ENCODE peak calls at places on chromosome 15, in five cellular contexts. R, B, S, G and K are unnamed samples.

GRCh38 chr15:35771878-35772442 is 226.0 kb upstream of the DPH6 start:
- DNase-seq in R (no peak), B (no peak), S (no peak), G (no peak), K (no peak)

GRCh38 chr15:69224383-69224782 is 63.9 kb downstream of the GLCE start:
- DNase-seq in R (no peak), B (no peak), S (no peak), G (no peak), K (no peak)

GRCh38 chr15:85499498-85499897 is 119.1 kb downstream of the AKAP13 start:
- DNase-seq in R (no peak), B (no peak), S (no peak), G (no peak), K (no peak)

GRCh38 chr15:57667171-57667924 is 39.2 kb upstream of the POLR2M start:
- DNase-seq in R (no peak), B (no peak), S (no peak), G (no peak), K (no peak)

GRCh38 chr15:50698101-50698500 is 11.5 kb upstream of the TRPM7 start:
- DNase-seq in R (no peak), B (no peak), S (no peak), G (no peak), K (no peak)

GRCh38 chr15:97995881-97996603 is 35.5 kb downstream of the ARRDC4 start:
- DNase-seq in R (no peak), B (no peak), S (peak; percentile 40), G (peak; percentile 49), K (no peak)

GRCh38 chr15:95669146-95669922 is 661.2 kb upstream of the NR2F2 start:
- DNase-seq in R (no peak), B (no peak), S (no peak), G (no peak), K (no peak)

GRCh38 chr15:80153900-80154299 is 1.1 kb downstream of the FAH start:
- DNase-seq in R (no peak), B (no peak), S (no peak), G (no peak), K (no peak)

GRCh38 chr15:65832549-65833364 is 36.5 kb upstream of the RAB11A start:
- DNase-seq in R (peak; percentile 74), B (peak; percentile 68), S (no peak), G (peak; percentile 78), K (peak; percentile 73)

GRCh38 chr15:98144388-98144787 is 183.9 kb downstream of the ARRDC4 start:
- DNase-seq in R (no peak), B (no peak), S (no peak), G (no peak), K (peak; percentile 79)

GRCh38 chr15:59002418-59002859 is 15.0 kb downstream of the RNF111 start:
- DNase-seq in R (no peak), B (no peak), S (peak; percentile 43), G (no peak), K (no peak)

GRCh38 chr15:66966256-66966655 is 99.1 kb upstream of the SMAD3 start:
- DNase-seq in R (no peak), B (peak; percentile 15), S (peak; percentile 74), G (no peak), K (no peak)

GRCh38 chr15:29074045-29074444 is 188.3 kb downstream of the APBA2 start:
- DNase-seq in R (no peak), B (no peak), S (no peak), G (no peak), K (no peak)

GRCh38 chr15:65333863-65334262 is 29.4 kb downstream of the RNU5B-1 start:
- DNase-seq in R (no peak), B (no peak), S (no peak), G (no peak), K (no peak)

GRCh38 chr15:88467935-88468528 is 524 bp downstream of the MRPS11 start:
- DNase-seq in R (no peak), B (no peak), S (peak; percentile 67), G (peak; percentile 49), K (no peak)

GRCh38 chr15:64527263-64527984 is 67.0 kb downstream of the ZNF609 start:
- DNase-seq in R (no peak), B (no peak), S (no peak), G (no peak), K (no peak)

GRCh38 chr15:94485148-94485719 is 253.9 kb downstream of the MCTP2 start:
- DNase-seq in R (no peak), B (no peak), S (no peak), G (no peak), K (no peak)

GRCh38 chr15:80694624-80695098 is 449 bp upstream of the ABHD17C start:
- DNase-seq in R (peak; percentile 38), B (peak; percentile 5), S (no peak), G (peak; percentile 63), K (no peak)

GRCh38 chr15:34987623-34987981 is 485 bp downstream of the ZNF770 start:
- DNase-seq in R (no peak), B (no peak), S (peak; percentile 44), G (no peak), K (no peak)

GRCh38 chr15:49083471-49084284 is 37.4 kb upstream of the SECISBP2L start:
- DNase-seq in R (no peak), B (no peak), S (no peak), G (no peak), K (no peak)

GRCh38 chr15:98003528-98003927 is 43.0 kb downstream of the ARRDC4 start:
- DNase-seq in R (no peak), B (no peak), S (no peak), G (no peak), K (no peak)

GRCh38 chr15:62739507-62739906 is 303.0 kb upstream of the TPM1 start:
- DNase-seq in R (no peak), B (no peak), S (no peak), G (no peak), K (no peak)

GRCh38 chr15:79329186-79329611 is 18.3 kb downstream of the TMED3 start:
- DNase-seq in R (no peak), B (no peak), S (no peak), G (no peak), K (no peak)

GRCh38 chr15:71629761-71630499 is 180.4 kb upstream of the NR2E3 start:
- DNase-seq in R (no peak), B (no peak), S (no peak), G (no peak), K (no peak)

GRCh38 chr15:97234841-97235240 is 725.7 kb upstream of the ARRDC4 start:
- DNase-seq in R (no peak), B (no peak), S (no peak), G (no peak), K (no peak)

GRCh38 chr15:70259030-70259424 is 161.3 kb upstream of the TLE3 start:
- DNase-seq in R (peak; percentile 53), B (peak; percentile 58), S (no peak), G (no peak), K (no peak)

GRCh38 chr15:70519004-70519365 is 244.4 kb downstream of the UACA start:
- DNase-seq in R (no peak), B (no peak), S (no peak), G (no peak), K (peak; percentile 51)

GRCh38 chr15:25408929-25409328 is 29.9 kb downstream of the UBE3A start:
- DNase-seq in R (no peak), B (no peak), S (no peak), G (no peak), K (no peak)

GRCh38 chr15:25408428-25408827 is 30.4 kb downstream of the UBE3A start:
- DNase-seq in R (no peak), B (no peak), S (no peak), G (no peak), K (no peak)

GRCh38 chr15:25407950-25408349 is 30.9 kb downstream of the UBE3A start:
- DNase-seq in R (no peak), B (no peak), S (no peak), G (no peak), K (no peak)

GRCh38 chr15:25406846-25407245 is 32.0 kb downstream of the UBE3A start:
- DNase-seq in R (no peak), B (no peak), S (peak; percentile 63), G (no peak), K (no peak)

GRCh38 chr15:25410649-25411048 is 28.2 kb downstream of the UBE3A start:
- DNase-seq in R (no peak), B (no peak), S (no peak), G (no peak), K (no peak)
- H3K9me3 ChIP-seq in R (no peaks in the 10 kb centered on the region), B (no peaks in the 10 kb centered on the region), S (peaks cover 8% of the 10 kb centered on the region), G (no peaks in the 10 kb centered on the region), K (no peaks in the 10 kb centered on the region)

DNA sequence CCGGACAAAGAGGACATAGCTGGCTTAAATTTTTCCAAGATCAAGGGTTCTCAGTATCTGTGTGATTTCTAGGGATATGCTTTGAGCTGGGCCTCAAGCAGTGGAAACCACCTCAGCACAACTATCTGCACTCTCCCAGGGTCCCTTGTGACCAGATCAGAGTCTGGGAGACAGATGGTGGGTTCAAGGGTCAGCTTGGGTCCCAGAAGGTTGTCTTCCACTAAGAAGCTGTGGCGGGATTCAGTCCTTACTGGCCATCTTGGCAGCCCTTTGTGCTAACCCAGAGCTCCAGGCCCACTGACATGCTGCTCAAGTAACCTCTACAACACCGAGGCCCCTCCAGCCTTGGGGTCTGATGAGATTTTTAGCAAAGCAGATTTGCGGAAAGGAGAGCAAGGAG is 2.7 kb downstream of the INSYN1 start:
- DNase-seq in R (no peak), B (no peak), S (no peak), G (no peak), K (no peak)
- H3K27me3 ChIP-seq in R (peaks cover 14% of the 10 kb centered on the region), B (peaks cover 6% of the 10 kb centered on the region), S (no peaks in the 10 kb centered on the region), G (peaks cover 4% of the 10 kb centered on the region), K (peaks cover 39% of the 10 kb centered on the region)

GRCh38 chr15:92808611-92809063 is 91.5 kb upstream of the CHD2 start:
- DNase-seq in R (peak; percentile 62), B (no peak), S (peak; percentile 77), G (no peak), K (no peak)

GRCh38 chr15:92809064-92809879 is 90.9 kb upstream of the CHD2 start:
- DNase-seq in R (peak; percentile 100), B (peak; percentile 99), S (peak; percentile 99), G (peak; percentile 99), K (peak; percentile 99)

GRCh38 chr15:92805080-92805708 is 94.9 kb upstream of the CHD2 start:
- DNase-seq in R (no peak), B (no peak), S (no peak), G (no peak), K (no peak)

GRCh38 chr15:92807971-92808571 is 92.1 kb upstream of the CHD2 start:
- DNase-seq in R (no peak), B (no peak), S (peak; percentile 56), G (no peak), K (no peak)

GRCh38 chr15:92806763-92807162 is 93.4 kb upstream of the CHD2 start:
- DNase-seq in R (peak; percentile 40), B (no peak), S (no peak), G (no peak), K (peak; percentile 41)
- H3K4me3 ChIP-seq in R (no peak overlapping the region), B (no peak overlapping the region), S (no peak overlapping the region), G (no peak overlapping the region), K (no peak overlapping the region)

GRCh38 chr15:74337146-74337545 is 30.3 kb downstream of the CYP11A1 start:
- DNase-seq in R (no peak), B (no peak), S (no peak), G (no peak), K (peak; percentile 54)

GRCh38 chr15:74340139-74340538 is 27.3 kb downstream of the CYP11A1 start:
- DNase-seq in R (no peak), B (no peak), S (no peak), G (no peak), K (no peak)

GRCh38 chr15:74337607-74338211 is 29.7 kb downstream of the CYP11A1 start:
- DNase-seq in R (no peak), B (no peak), S (no peak), G (no peak), K (peak; percentile 52)

GRCh38 chr15:74338676-74339075 is 28.8 kb downstream of the CYP11A1 start:
- DNase-seq in R (no peak), B (no peak), S (no peak), G (no peak), K (no peak)

GRCh38 chr15:74339371-74339770 is 28.1 kb downstream of the CYP11A1 start:
- DNase-seq in R (no peak), B (no peak), S (no peak), G (no peak), K (no peak)
- H3K9me3 ChIP-seq in R (no peaks in the 10 kb centered on the region), B (no peaks in the 10 kb centered on the region), S (no peaks in the 10 kb centered on the region), G (no peaks in the 10 kb centered on the region), K (no peaks in the 10 kb centered on the region)